ENCODE peak calls at places on chromosomes 4 and X, in nine cellular contexts. A is ELF-1; G is activated CD8-positive, alpha-beta memory T cell treated with anti-CD3 and anti-CD28 coated beads, Interleukin-2, amount 10 ng/mL, durations not matched to agents 7 days and 5 days; W is effector CD4-positive, alpha-beta T cell; Q is progenitor cell of endocrine pancreas; O is putamen; M is brain microvascular endothelial cell; U is Caco-2; V is iris pigment epithelial cell. Y is an unnamed sample.
A peak's percentile ranks its signal among the peaks of the same experiment; 100 is the strongest.

GRCh38 chr4:110354460-110354859 is 121.5 kb upstream of the ENPEP start:
- DNase-seq in A (no peak), G (no peak), W (no peak), Q (no peak), O (no peak), M (no peak), U (no peak), V (no peak), Y (no peak)

GRCh38 chr4:117965608-117966007 is 68.7 kb upstream of the NDST3 start:
- DNase-seq in A (no peak), G (no peak), W (no peak), Q (no peak), O (peak; percentile 82), M (no peak), U (no peak), V (no peak), Y (no peak)

GRCh38 chrX:12901486-12901885 is 4.9 kb upstream of the TLR8 start:
- DNase-seq in A (peak; percentile 69), G (peak; percentile 74), W (peak; percentile 62), Q (peak; percentile 16), O (no peak), M (peak; percentile 40), U (peak; percentile 70), V (peak; percentile 53), Y (peak; percentile 26)

GRCh38 chr4:84582988-84583870 is at the start of gene CDS1:
- DNase-seq in A (peak; percentile 67), G (peak; percentile 40), W (peak; percentile 4), Q (peak; percentile 44), O (peak; percentile 31), M (no peak), U (peak; percentile 60), V (no peak), Y (peak; percentile 23)

GRCh38 chrX:17077349-17077748 is 130.9 kb downstream of the REPS2 start:
- DNase-seq in A (no peak), G (no peak), W (no peak), Q (no peak), O (no peak), M (no peak), U (no peak), V (no peak), Y (no peak)

GRCh38 chrX:10597871-10598270 is 22.5 kb downstream of the MID1 start:
- DNase-seq in A (peak; percentile 63), G (no peak), W (no peak), Q (no peak), O (no peak), M (peak; percentile 34), U (peak; percentile 36), V (peak; percentile 54), Y (no peak)

GRCh38 chr4:138406881-138407280 is 164.7 kb upstream of the SLC7A11 start:
- DNase-seq in A (peak; percentile 11), G (no peak), W (no peak), Q (no peak), O (no peak), M (no peak), U (no peak), V (peak; percentile 40), Y (no peak)

GRCh38 chr4:60089546-60090273 is 1110.4 kb upstream of the ADGRL3 start:
- DNase-seq in A (no peak), G (no peak), W (no peak), Q (no peak), O (no peak), M (no peak), U (no peak), V (no peak), Y (no peak)

GRCh38 chr4:7777871-7778523 is 161.7 kb downstream of the AFAP1 start:
- DNase-seq in A (no peak), G (no peak), W (no peak), Q (no peak), O (no peak), M (peak; percentile 47), U (no peak), V (no peak), Y (no peak)